ENCODE peak calls at places on chromosomes 2 and 18, in five cellular contexts. H is WERI-Rb-1, Y is PC-9, F is neural progenitor cell, A is tibial artery. Z is an unnamed sample.

GRCh38 chr2:142877265-142877756 is at the start of gene KYNU:
- DNase-seq in F (no peak), Y (no peak), A (no peak), H (no peak), Z (no peak)

GRCh38 chr2:153386481-153386891 is 92.1 kb downstream of the RPRM start:
- DNase-seq in Y (no peak), A (no peak), F (no peak), H (no peak), Z (peak; percentile 32)

GRCh38 chr18:62827397-62827796 is 112.1 kb downstream of the PHLPP1 start:
- DNase-seq in F (no peak), H (no peak), Y (no peak), A (no peak), Z (no peak)

GRCh38 chr2:181907635-181908034 is 16.1 kb downstream of the ITPRID2 start:
- DNase-seq in Y (no peak), A (no peak), F (no peak), H (no peak), Z (no peak)

GRCh38 chr2:112614201-112614840 is 29.9 kb downstream of the CHCHD5 start:
- DNase-seq in F (peak; percentile 58), H (peak; percentile 53), A (no peak), Y (no peak), Z (no peak)

GRCh38 chr18:43919565-43919964 is 642.3 kb upstream of the SYT4 start:
- DNase-seq in A (no peak), F (no peak), H (no peak), Y (no peak), Z (no peak)

GRCh38 chr2:53362934-53363333 is 404.7 kb upstream of the CHAC2 start:
- DNase-seq in F (no peak), A (no peak), Y (no peak), H (no peak), Z (no peak)

GRCh38 chr2:147273106-147273505 is 571.7 kb upstream of the ACVR2A start:
- DNase-seq in Y (peak; percentile 64), A (no peak), F (no peak), H (no peak), Z (peak; percentile 33)

GRCh38 chr18:48956378-48956777 is 5.6 kb upstream of the SMAD7 start:
- DNase-seq in F (no peak), H (no peak), A (no peak), Y (peak; percentile 60), Z (no peak)

GRCh38 chr18:48348739-48349138 is 60.4 kb downstream of the ZBTB7C start:
- DNase-seq in F (no peak), Y (no peak), H (peak; percentile 53), A (no peak), Z (no peak)

DNA sequence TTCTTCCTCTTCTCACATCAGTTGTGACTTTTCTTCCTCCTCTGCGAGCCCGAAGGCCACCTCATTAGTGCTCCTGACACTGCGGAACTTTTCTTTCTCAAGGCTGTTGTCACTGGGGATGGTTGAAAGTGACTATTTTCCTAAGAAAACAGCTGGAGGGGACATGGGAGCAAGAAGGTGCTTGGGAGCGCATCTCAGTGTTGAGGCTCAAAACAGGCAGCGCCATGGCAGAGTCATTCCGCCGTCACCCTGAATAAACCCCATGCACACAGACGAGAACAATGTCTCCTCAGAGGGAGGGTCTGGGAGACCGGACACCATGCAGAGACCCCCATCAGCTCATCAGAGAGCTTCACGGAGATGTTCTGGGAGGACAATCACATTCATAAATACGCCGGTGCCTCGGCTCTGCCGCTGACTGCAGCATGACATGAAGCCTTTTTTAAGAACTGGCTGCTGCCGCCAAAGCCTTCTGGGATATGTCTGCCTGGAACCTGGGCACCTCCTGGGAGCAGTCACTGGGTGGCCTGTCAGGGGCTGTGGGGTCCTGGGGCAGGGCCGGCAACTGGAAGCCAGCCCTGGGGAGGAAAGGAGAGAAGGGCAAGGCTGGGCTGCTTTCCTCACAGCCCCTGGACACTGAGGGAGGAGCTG is 19.2 kb downstream of the ATOH8 start:
- DNase-seq in A (peak; percentile 31), Y (no peak), F (no peak), H (no peak), Z (no peak)
- H3K4me3 ChIP-seq in A (peak overlapping the region; percentile 32), Y (no peak overlapping the region), F (no peak overlapping the region), H (no peak overlapping the region), Z (no peak overlapping the region)

GRCh38 chr2:174634130-174635014 is 36.8 kb upstream of the WIPF1 start:
- DNase-seq in Y (no peak), F (no peak), A (no peak), H (no peak), Z (no peak)

GRCh38 chr2:174635747-174636399 is 38.3 kb upstream of the WIPF1 start:
- DNase-seq in A (no peak), Y (no peak), F (no peak), H (no peak), Z (no peak)

GRCh38 chr2:174633621-174633927 is 36.0 kb upstream of the WIPF1 start:
- DNase-seq in A (no peak), F (peak; percentile 20), Y (no peak), H (peak; percentile 15), Z (no peak)

GRCh38 chr2:174636979-174637378 is 39.4 kb upstream of the WIPF1 start:
- DNase-seq in H (no peak), A (no peak), F (no peak), Y (no peak), Z (no peak)

DNA sequence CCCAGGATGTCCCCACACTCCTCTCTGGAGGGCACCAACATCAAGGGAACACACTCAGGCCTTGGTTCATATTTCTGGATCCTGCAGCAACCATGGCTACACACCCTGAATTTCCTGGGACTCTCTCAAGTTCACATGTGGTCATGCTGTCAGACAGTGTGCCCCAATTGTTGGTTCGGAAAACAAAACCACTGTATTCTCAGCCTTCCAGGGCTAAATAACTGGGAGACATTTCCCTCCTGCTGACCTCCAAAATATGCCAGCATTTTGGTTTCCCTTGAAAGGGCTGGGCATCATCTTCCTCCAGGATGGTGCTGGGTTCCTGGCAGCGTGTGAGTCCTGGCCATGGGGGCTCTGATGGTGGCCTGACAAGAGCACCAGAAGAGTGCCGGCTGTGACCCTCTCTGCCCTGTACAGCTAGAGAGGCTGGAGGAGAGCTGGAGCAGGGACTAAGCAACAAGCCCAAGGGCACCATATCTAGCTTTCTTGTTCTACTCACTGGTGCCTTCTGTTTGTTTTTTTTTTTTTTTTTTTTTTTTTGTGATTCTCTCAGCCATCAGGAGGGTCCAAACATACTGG is 37.5 kb upstream of the WIPF1 start:
- DNase-seq in Y (no peak), F (no peak), H (no peak), A (no peak), Z (no peak)
- H3K4me3 ChIP-seq in Y (no peak overlapping the region), F (no peak overlapping the region), H (no peak overlapping the region), A (no peak overlapping the region), Z (no peak overlapping the region)

GRCh38 chr2:238158807-238159539 is at the start of gene ERFE:
- DNase-seq in Y (no peak), F (peak; percentile 88), A (no peak), H (peak; percentile 61), Z (no peak)
- H3K4me3 ChIP-seq in Y (peak within 1 kb of the TSS; percentile 62), F (peak within 1 kb of the TSS; percentile 44), A (peak within 1 kb of the TSS; percentile 12), H (peak within 1 kb of the TSS; percentile 53), Z (peak within 1 kb of the TSS; percentile 62)

GRCh38 chr2:16249269-16250055 is 309.1 kb downstream of the MYCN start:
- DNase-seq in F (no peak), H (no peak), Y (no peak), A (no peak), Z (no peak)
- H3K4me3 ChIP-seq in F (no peak overlapping the region), H (no peak overlapping the region), Y (no peak overlapping the region), A (no peak overlapping the region), Z (no peak overlapping the region)

GRCh38 chr18:26434887-26435286 is 113.5 kb downstream of the KCTD1 start:
- DNase-seq in F (no peak), Y (no peak), H (no peak), A (no peak), Z (no peak)

GRCh38 chr18:26436176-26437031 is 111.9 kb downstream of the KCTD1 start:
- DNase-seq in F (no peak), A (no peak), Y (peak; percentile 95), H (no peak), Z (peak; percentile 71)

GRCh38 chr18:26429535-26429934 is 118.8 kb downstream of the KCTD1 start:
- DNase-seq in H (peak; percentile 36), F (no peak), Y (peak; percentile 75), A (no peak), Z (peak; percentile 56)

GRCh38 chr18:26435415-26436095 is 112.8 kb downstream of the KCTD1 start:
- DNase-seq in F (no peak), Y (no peak), H (no peak), A (no peak), Z (no peak)

GRCh38 chr18:26432651-26433424 is 115.5 kb downstream of the KCTD1 start:
- DNase-seq in H (no peak), Y (no peak), A (no peak), F (no peak), Z (no peak)
- H3K4me3 ChIP-seq in H (no peak overlapping the region), Y (no peak overlapping the region), A (no peak overlapping the region), F (no peak overlapping the region), Z (no peak overlapping the region)

GRCh38 chr2:240997856-240998705 is at the start of gene SNED1:
- DNase-seq in A (peak; percentile 89), Y (peak; percentile 64), F (peak; percentile 95), H (peak; percentile 88), Z (no peak)

GRCh38 chr2:240997141-240997855 is 1.1 kb upstream of the SNED1 start:
- DNase-seq in Y (no peak), H (no peak), F (no peak), A (peak; percentile 80), Z (no peak)

GRCh38 chr2:240999873-241000541 is 1.6 kb downstream of the SNED1 start:
- DNase-seq in F (no peak), A (peak; percentile 26), H (no peak), Y (no peak), Z (no peak)

GRCh38 chr2:240999001-240999791 is 778 bp downstream of the SNED1 start:
- DNase-seq in F (peak; percentile 53), H (no peak), A (peak; percentile 30), Y (no peak), Z (no peak)

GRCh38 chr2:240998706-240999000 is 235 bp downstream of the SNED1 start:
- DNase-seq in Y (no peak), A (no peak), F (no peak), H (no peak), Z (no peak)
- H3K4me3 ChIP-seq in Y (peak overlapping the region; percentile 53), A (peak overlapping the region; percentile 66), F (peak overlapping the region; percentile 46), H (peak overlapping the region; percentile 24), Z (peak overlapping the region; percentile 64)

GRCh38 chr2:230865766-230866703 is 1.3 kb downstream of the ITM2C start:
- DNase-seq in F (peak; percentile 64), A (no peak), Y (no peak), H (peak; percentile 54), Z (no peak)

GRCh38 chr2:230865324-230865765 is 603 bp downstream of the ITM2C start:
- DNase-seq in H (no peak), A (no peak), F (peak; percentile 57), Y (no peak), Z (no peak)

GRCh38 chr2:230868151-230868946 is 3.6 kb downstream of the ITM2C start:
- DNase-seq in F (peak; percentile 48), H (no peak), Y (no peak), A (no peak), Z (no peak)

GRCh38 chr2:230864605-230865323 is at the start of gene ITM2C:
- DNase-seq in F (peak; percentile 80), Y (no peak), H (peak; percentile 84), A (peak; percentile 37), Z (peak; percentile 15)

GRCh38 chr2:230866704-230867561 is 2.2 kb downstream of the ITM2C start:
- DNase-seq in A (no peak), H (no peak), Y (no peak), F (peak; percentile 27), Z (no peak)
- H3K4me3 ChIP-seq in A (no peak overlapping the region), H (no peak overlapping the region), Y (no peak overlapping the region), F (peak overlapping the region; percentile 94), Z (no peak overlapping the region)

GRCh38 chr2:42100696-42101585 is 53.1 kb downstream of the PKDCC start:
- DNase-seq in A (peak; percentile 36), F (peak; percentile 77), Y (no peak), H (no peak), Z (no peak)
- H3K4me3 ChIP-seq in A (peak overlapping the region; percentile 52), F (peak overlapping the region; percentile 38), Y (peak overlapping the region; percentile 29), H (no peak overlapping the region), Z (peak overlapping the region; percentile 45)

GRCh38 chr18:28171837-28172236 is 5.1 kb downstream of the CDH2 start:
- DNase-seq in A (no peak), H (no peak), F (no peak), Y (no peak), Z (no peak)
- H3K4me3 ChIP-seq in A (no peak overlapping the region), H (no peak overlapping the region), F (no peak overlapping the region), Y (no peak overlapping the region), Z (no peak overlapping the region)